ENCODE peak calls at places on chromosomes 7 and 10, in eight cellular contexts. One of them, this sample, is unnamed.

GRCh38 chr10:62647375-62648092 is 157.0 kb upstream of the ADO start:
- DNase-seq in GM23248: no peak
- DNase-seq in colonic mucosa: no peak
- DNase-seq in MM.1S: no peak
- DNase-seq in H7: no peak
- DNase-seq in left cardiac atrium: no peak
- DNase-seq in fibroblast of the conjunctiva: no peak
- DNase-seq in cerebellar nuclear complex: no peak
- DNase-seq in this sample: no peak

GRCh38 chr7:134520130-134520529 is 7.2 kb upstream of the AKR1B10 start:
- DNase-seq in GM23248: peak; percentile 35
- DNase-seq in colonic mucosa: no peak
- DNase-seq in MM.1S: no peak
- DNase-seq in H7: no peak
- DNase-seq in left cardiac atrium: no peak
- DNase-seq in fibroblast of the conjunctiva: no peak
- DNase-seq in cerebellar nuclear complex: no peak
- DNase-seq in this sample: no peak

GRCh38 chr7:50632561-50633413 is 67.6 kb upstream of the DDC start:
- DNase-seq in GM23248: peak; percentile 62
- DNase-seq in colonic mucosa: peak; percentile 66
- DNase-seq in MM.1S: peak; percentile 43
- DNase-seq in H7: peak; percentile 84
- DNase-seq in left cardiac atrium: no peak
- DNase-seq in fibroblast of the conjunctiva: peak; percentile 13
- DNase-seq in cerebellar nuclear complex: no peak
- DNase-seq in this sample: peak; percentile 55

GRCh38 chr7:43873300-43873699 is 4.0 kb upstream of the MRPS24 start:
- DNase-seq in GM23248: peak; percentile 96
- DNase-seq in colonic mucosa: peak; percentile 74
- DNase-seq in MM.1S: no peak
- DNase-seq in H7: no peak
- DNase-seq in left cardiac atrium: peak; percentile 74
- DNase-seq in fibroblast of the conjunctiva: peak; percentile 62
- DNase-seq in cerebellar nuclear complex: no peak
- DNase-seq in this sample: no peak

GRCh38 chr7:32892521-32893224 is 1.1 kb upstream of the KBTBD2 start:
- DNase-seq in GM23248: peak; percentile 81
- DNase-seq in colonic mucosa: peak; percentile 54
- DNase-seq in MM.1S: peak; percentile 55
- DNase-seq in H7: no peak
- DNase-seq in left cardiac atrium: peak; percentile 43
- DNase-seq in fibroblast of the conjunctiva: peak; percentile 47
- DNase-seq in cerebellar nuclear complex: no peak
- DNase-seq in this sample: peak; percentile 78

GRCh38 chr10:29183304-29183918 is 105.5 kb upstream of the LYZL1 start:
- DNase-seq in GM23248: no peak
- DNase-seq in colonic mucosa: no peak
- DNase-seq in MM.1S: no peak
- DNase-seq in H7: no peak
- DNase-seq in left cardiac atrium: no peak
- DNase-seq in fibroblast of the conjunctiva: no peak
- DNase-seq in cerebellar nuclear complex: no peak
- DNase-seq in this sample: no peak

GRCh38 chr10:42556931-42557330 is 81.4 kb downstream of the ZNF33B start:
- DNase-seq in GM23248: no peak
- DNase-seq in colonic mucosa: peak; percentile 22
- DNase-seq in MM.1S: no peak
- DNase-seq in H7: no peak
- DNase-seq in left cardiac atrium: no peak
- DNase-seq in fibroblast of the conjunctiva: no peak
- DNase-seq in cerebellar nuclear complex: no peak
- DNase-seq in this sample: no peak

GRCh38 chr7:13144622-13145021 is 457.2 kb downstream of the ARL4A start:
- DNase-seq in GM23248: no peak
- DNase-seq in colonic mucosa: no peak
- DNase-seq in MM.1S: no peak
- DNase-seq in H7: no peak
- DNase-seq in left cardiac atrium: no peak
- DNase-seq in fibroblast of the conjunctiva: no peak
- DNase-seq in cerebellar nuclear complex: no peak
- DNase-seq in this sample: no peak

GRCh38 chr10:110636932-110637557 is 7.1 kb upstream of the RBM20 start:
- DNase-seq in GM23248: no peak
- DNase-seq in colonic mucosa: no peak
- DNase-seq in MM.1S: no peak
- DNase-seq in H7: peak; percentile 19
- DNase-seq in left cardiac atrium: peak; percentile 64
- DNase-seq in fibroblast of the conjunctiva: no peak
- DNase-seq in cerebellar nuclear complex: no peak
- DNase-seq in this sample: no peak

GRCh38 chr10:21978191-21978862 is 25.2 kb downstream of the DNAJC1 start:
- DNase-seq in GM23248: peak; percentile 55
- DNase-seq in colonic mucosa: no peak
- DNase-seq in MM.1S: no peak
- DNase-seq in H7: no peak
- DNase-seq in left cardiac atrium: no peak
- DNase-seq in fibroblast of the conjunctiva: no peak
- DNase-seq in cerebellar nuclear complex: no peak
- DNase-seq in this sample: no peak

GRCh38 chr7:83648464-83649241 is at the start of gene SEMA3E:
- DNase-seq in GM23248: peak; percentile 65
- DNase-seq in colonic mucosa: peak; percentile 21
- DNase-seq in MM.1S: no peak
- DNase-seq in H7: peak; percentile 23
- DNase-seq in left cardiac atrium: peak; percentile 19
- DNase-seq in fibroblast of the conjunctiva: no peak
- DNase-seq in cerebellar nuclear complex: no peak
- DNase-seq in this sample: no peak

GRCh38 chr10:114301177-114301576 is 62.1 kb downstream of the VWA2 start:
- DNase-seq in GM23248: no peak
- DNase-seq in colonic mucosa: no peak
- DNase-seq in MM.1S: no peak
- DNase-seq in H7: no peak
- DNase-seq in left cardiac atrium: no peak
- DNase-seq in fibroblast of the conjunctiva: no peak
- DNase-seq in cerebellar nuclear complex: no peak
- DNase-seq in this sample: no peak

GRCh38 chr7:102836977-102837376 is 75.8 kb upstream of the LRRC17 start:
- DNase-seq in GM23248: no peak
- DNase-seq in colonic mucosa: no peak
- DNase-seq in MM.1S: no peak
- DNase-seq in H7: no peak
- DNase-seq in left cardiac atrium: no peak
- DNase-seq in fibroblast of the conjunctiva: no peak
- DNase-seq in cerebellar nuclear complex: no peak
- DNase-seq in this sample: no peak

GRCh38 chr10:43393606-43394360 is 15.2 kb downstream of the HNRNPF start:
- DNase-seq in GM23248: no peak
- DNase-seq in colonic mucosa: no peak
- DNase-seq in MM.1S: no peak
- DNase-seq in H7: no peak
- DNase-seq in left cardiac atrium: no peak
- DNase-seq in fibroblast of the conjunctiva: no peak
- DNase-seq in cerebellar nuclear complex: no peak
- DNase-seq in this sample: no peak

GRCh38 chr7:120583835-120584586 is 273.9 kb downstream of the TSPAN12 start:
- DNase-seq in GM23248: peak; percentile 91
- DNase-seq in colonic mucosa: no peak
- DNase-seq in MM.1S: no peak
- DNase-seq in H7: no peak
- DNase-seq in left cardiac atrium: no peak
- DNase-seq in fibroblast of the conjunctiva: peak; percentile 62
- DNase-seq in cerebellar nuclear complex: no peak
- DNase-seq in this sample: no peak

GRCh38 chr7:98995523-98996161 is 117.3 kb downstream of the TRRAP start:
- DNase-seq in GM23248: no peak
- DNase-seq in colonic mucosa: no peak
- DNase-seq in MM.1S: no peak
- DNase-seq in H7: no peak
- DNase-seq in left cardiac atrium: no peak
- DNase-seq in fibroblast of the conjunctiva: no peak
- DNase-seq in cerebellar nuclear complex: no peak
- DNase-seq in this sample: no peak